ENCODE peak calls at places on chromosomes 12 and 14, in ten cellular contexts. Y, G, L, M, H, J, Q, D, K and C are unnamed samples.
A peak's percentile ranks its signal among the peaks of the same experiment; 100 is the strongest.

GRCh38 chr12:98373019-98373554 is 142.3 kb upstream of the TMPO start:
- DNase-seq in L (no peak), Y (no peak), K (peak; percentile 38), M (no peak), G (peak; percentile 51), Q (peak; percentile 39), D (no peak), H (no peak), J (no peak), C (no peak)

GRCh38 chr12:11553871-11554533 is 95.5 kb upstream of the ETV6 start:
- DNase-seq in Y (peak; percentile 51), G (peak; percentile 59), K (peak; percentile 83), D (peak; percentile 29), L (peak; percentile 58), Q (peak; percentile 56), J (no peak), H (no peak), M (peak; percentile 66), C (no peak)

GRCh38 chr12:88733003-88733402 is 152.7 kb upstream of the KITLG start:
- DNase-seq in Q (no peak), G (no peak), L (no peak), M (no peak), Y (no peak), J (no peak), H (no peak), D (no peak), K (no peak), C (no peak)

GRCh38 chr14:59333668-59334067 is 131.5 kb downstream of the GPR135 start:
- DNase-seq in Y (no peak), Q (no peak), D (no peak), K (no peak), L (no peak), M (no peak), J (no peak), G (peak; percentile 95), H (no peak), C (no peak)

GRCh38 chr12:99609455-99610181 is 37.9 kb upstream of the GARIN6 start:
- DNase-seq in K (no peak), Q (no peak), Y (no peak), H (no peak), L (no peak), M (no peak), G (no peak), J (no peak), D (no peak), C (no peak)

GRCh38 chr12:131833896-131834641 is 5.9 kb downstream of the MMP17 start:
- DNase-seq in L (no peak), Y (no peak), D (no peak), M (no peak), H (no peak), K (no peak), G (peak; percentile 37), J (peak; percentile 49), Q (no peak), C (no peak)

GRCh38 chr12:10362828-10363664 is 26.8 kb downstream of the KLRK1 start:
- DNase-seq in G (no peak), H (no peak), M (peak; percentile 22), J (no peak), K (no peak), L (no peak), Q (no peak), D (no peak), Y (no peak), C (no peak)

GRCh38 chr12:6996040-6996441 is 22.2 kb downstream of the LPCAT3 start:
- DNase-seq in H (no peak), L (peak; percentile 86), Q (peak; percentile 23), G (peak; percentile 69), K (no peak), J (no peak), D (no peak), M (no peak), Y (no peak), C (no peak)

GRCh38 chr14:73786942-73787759 is 64.5 kb upstream of the PTGR2 start:
- DNase-seq in H (no peak), L (peak; percentile 69), G (peak; percentile 35), Q (no peak), K (no peak), M (peak; percentile 76), J (peak; percentile 81), D (peak; percentile 74), Y (peak; percentile 75), C (no peak)

GRCh38 chr12:16281157-16281556 is 3.7 kb upstream of the SLC15A5 start:
- DNase-seq in Y (no peak), M (no peak), L (no peak), H (no peak), G (no peak), J (no peak), K (no peak), Q (no peak), D (no peak), C (no peak)

GRCh38 chr14:104244221-104245011 is 106.0 kb downstream of the KIF26A start:
- DNase-seq in G (no peak), Q (no peak), Y (peak; percentile 19), J (peak; percentile 22), K (no peak), H (no peak), L (peak; percentile 12), D (peak; percentile 10), M (no peak), C (no peak)

GRCh38 chr12:42564540-42564939 is 25.0 kb downstream of the PRICKLE1 start:
- DNase-seq in D (no peak), K (no peak), H (no peak), Q (no peak), M (no peak), L (no peak), J (no peak), G (peak; percentile 77), Y (no peak), C (no peak)

GRCh38 chr12:110353211-110353965 is 50.1 kb downstream of the ANAPC7 start:
- DNase-seq in Q (no peak), K (no peak), M (no peak), G (no peak), H (no peak), L (no peak), D (no peak), J (no peak), Y (no peak), C (no peak)

GRCh38 chr14:26808407-26808806 is 210.6 kb upstream of the NOVA1 start:
- DNase-seq in J (no peak), K (no peak), G (no peak), Y (no peak), L (no peak), H (no peak), Q (no peak), D (no peak), M (no peak), C (no peak)
- TF ChIP-seq CTCF in J (no peak), K (no peak), G (no peak), Y (no peak), L (no peak), H (no peak), Q (no peak), D (no peak), M (no peak), C (no peak)

GRCh38 chr14:22829661-22830328 is at the start of gene MRPL52:
- DNase-seq in M (peak; percentile 95), Q (peak; percentile 82), Y (peak; percentile 90), K (peak; percentile 88), D (peak; percentile 89), J (peak; percentile 80), L (peak; percentile 91), H (peak; percentile 80), G (peak; percentile 87), C (peak; percentile 96)

GRCh38 chr14:22824711-22825359 is 4.9 kb upstream of the MRPL52 start:
- DNase-seq in D (peak; percentile 47), Q (peak; percentile 53), H (no peak), L (no peak), Y (no peak), M (no peak), K (peak; percentile 61), J (no peak), G (peak; percentile 98), C (no peak)

GRCh38 chr14:22835505-22835904 is 880 bp upstream of the MMP14 start:
- DNase-seq in L (no peak), Y (no peak), K (no peak), G (no peak), H (no peak), D (no peak), M (no peak), J (no peak), Q (no peak), C (no peak)

DNA sequence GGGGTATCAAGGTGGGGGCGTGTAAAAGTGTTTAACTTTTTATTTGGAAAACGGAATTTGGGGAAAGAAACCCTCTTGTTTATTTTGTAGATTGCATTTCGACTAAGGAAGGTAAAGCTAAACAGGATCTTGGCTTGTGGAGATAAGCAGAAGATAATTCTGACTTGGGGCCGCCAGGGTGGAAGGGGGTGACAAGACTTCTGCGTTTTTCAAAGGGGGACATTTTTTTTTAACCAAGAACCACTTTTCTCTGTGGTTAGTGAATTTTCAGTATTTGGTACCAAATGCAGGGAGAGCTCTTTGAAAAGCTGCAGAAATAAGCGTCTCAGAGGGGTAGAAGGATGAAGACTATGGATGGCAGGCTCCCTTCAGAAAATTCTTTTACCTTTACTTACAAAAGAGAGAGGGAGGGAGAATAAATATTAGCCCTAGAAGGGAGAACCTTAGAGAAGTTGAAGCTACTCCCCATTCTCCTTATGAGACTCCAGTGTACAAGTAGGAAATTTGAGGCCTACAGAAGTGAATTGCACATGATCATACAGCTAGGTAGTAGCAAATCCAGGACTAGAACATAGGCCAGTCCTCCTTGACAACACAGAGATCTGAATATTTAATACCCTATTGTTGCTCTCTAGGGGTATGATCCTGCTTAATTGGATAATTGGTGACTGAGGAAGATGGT is 783 bp downstream of the MRPL52 start:
- DNase-seq in D (no peak), Q (no peak), L (no peak), G (no peak), Y (no peak), K (no peak), H (no peak), M (no peak), J (no peak), C (no peak)
- TF ChIP-seq POLR2A in D (no peak), Q (no peak), L (no peak), G (no peak), Y (no peak), K (no peak), H (no peak), M (no peak), J (no peak), C (no peak)

GRCh38 chr12:123064885-123065619 is 84.6 kb downstream of the ARL6IP4 start:
- DNase-seq in Q (no peak), M (no peak), H (no peak), Y (no peak), D (no peak), J (no peak), L (peak; percentile 48), K (no peak), G (no peak), C (no peak)
- H3K27ac ChIP-seq in Q (no peak overlapping the region), M (no peak overlapping the region), H (peak overlapping the region; percentile 36), Y (peak overlapping the region; percentile 16), D (peak overlapping the region; percentile 11), J (no peak overlapping the region), L (peak overlapping the region; percentile 87), K (no peak overlapping the region), G (no peak overlapping the region), C (peak overlapping the region; percentile 69)

GRCh38 chr12:47509398-47509851 is 196.4 kb downstream of the RPAP3 start:
- DNase-seq in L (no peak), M (no peak), Q (no peak), J (no peak), D (no peak), H (no peak), Y (no peak), K (no peak), G (peak; percentile 82), C (no peak)
- TF ChIP-seq CTCF in L (no peak), M (no peak), Q (no peak), J (no peak), D (no peak), H (no peak), Y (no peak), K (no peak), G (no peak), C (no peak)